ENCODE peak calls at places on chromosome 12, in four cellular contexts. I is GM12878, O is HepG2, N is SK-N-SH. X is an unnamed sample.
A peak's percentile ranks its signal among the peaks of the same experiment; 100 is the strongest.

GRCh38 chr12:1737643-1738286 is 46.9 kb downstream of the ADIPOR2 start:
- DNase-seq in I (no peak), O (no peak), N (no peak), X (no peak)

GRCh38 chr12:75568387-75568786 is 57.0 kb upstream of the KRR1 start:
- DNase-seq in I (no peak), O (no peak), N (no peak), X (no peak)

GRCh38 chr12:103772367-103773108 is 68.5 kb downstream of the NT5DC3 start:
- DNase-seq in I (no peak), O (no peak), N (no peak), X (no peak)

GRCh38 chr12:79360269-79360668 is 330.5 kb downstream of the PAWR start:
- DNase-seq in I (no peak), O (no peak), N (peak; percentile 6), X (no peak)

GRCh38 chr12:28958553-28959195 is 190.4 kb upstream of the FAR2 start:
- DNase-seq in I (no peak), O (no peak), N (no peak), X (no peak)

GRCh38 chr12:64968989-64969819 is 144.8 kb downstream of the TBC1D30 start:
- DNase-seq in I (no peak), O (peak; percentile 5), N (no peak), X (peak; percentile 50)

GRCh38 chr12:32005496-32006125 is 46.4 kb downstream of the RESF1 start:
- DNase-seq in I (no peak), O (no peak), N (no peak), X (no peak)

GRCh38 chr12:13181375-13182070 is 15.0 kb upstream of the EMP1 start:
- DNase-seq in I (no peak), O (no peak), N (no peak), X (no peak)

GRCh38 chr12:94829552-94829951 is 173.9 kb downstream of the NDUFA12 start:
- DNase-seq in I (no peak), O (no peak), N (no peak), X (no peak)

GRCh38 chr12:116465892-116466291 is 93.3 kb upstream of the MAP1LC3B2 start:
- DNase-seq in I (no peak), O (no peak), N (no peak), X (no peak)

DNA sequence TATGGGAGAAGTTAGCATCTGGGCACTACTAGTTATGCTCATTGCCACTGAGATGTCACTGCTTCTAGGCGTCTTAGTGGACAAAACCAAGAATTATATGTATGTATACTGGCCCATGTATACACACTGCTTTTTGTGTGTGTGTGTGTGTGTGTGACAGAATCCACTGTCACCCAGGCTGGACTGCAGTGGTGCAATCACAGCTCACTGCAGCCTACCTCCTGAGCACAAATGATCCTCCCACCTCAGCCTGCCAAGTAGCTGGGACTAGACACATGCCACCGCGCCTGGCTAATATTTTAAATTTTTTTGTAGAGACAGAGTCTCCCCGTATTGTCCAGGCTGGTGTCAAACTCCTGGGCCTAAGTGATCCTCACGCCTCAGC is 25.2 kb downstream of the LIMA1 start:
- DNase-seq in I (no peak), O (no peak), N (no peak), X (no peak)
- H3K4me2 ChIP-seq in I (no peak overlapping the region), O (no peak overlapping the region), N (peak overlapping the region; percentile 54), X (peak overlapping the region; percentile 63)

DNA sequence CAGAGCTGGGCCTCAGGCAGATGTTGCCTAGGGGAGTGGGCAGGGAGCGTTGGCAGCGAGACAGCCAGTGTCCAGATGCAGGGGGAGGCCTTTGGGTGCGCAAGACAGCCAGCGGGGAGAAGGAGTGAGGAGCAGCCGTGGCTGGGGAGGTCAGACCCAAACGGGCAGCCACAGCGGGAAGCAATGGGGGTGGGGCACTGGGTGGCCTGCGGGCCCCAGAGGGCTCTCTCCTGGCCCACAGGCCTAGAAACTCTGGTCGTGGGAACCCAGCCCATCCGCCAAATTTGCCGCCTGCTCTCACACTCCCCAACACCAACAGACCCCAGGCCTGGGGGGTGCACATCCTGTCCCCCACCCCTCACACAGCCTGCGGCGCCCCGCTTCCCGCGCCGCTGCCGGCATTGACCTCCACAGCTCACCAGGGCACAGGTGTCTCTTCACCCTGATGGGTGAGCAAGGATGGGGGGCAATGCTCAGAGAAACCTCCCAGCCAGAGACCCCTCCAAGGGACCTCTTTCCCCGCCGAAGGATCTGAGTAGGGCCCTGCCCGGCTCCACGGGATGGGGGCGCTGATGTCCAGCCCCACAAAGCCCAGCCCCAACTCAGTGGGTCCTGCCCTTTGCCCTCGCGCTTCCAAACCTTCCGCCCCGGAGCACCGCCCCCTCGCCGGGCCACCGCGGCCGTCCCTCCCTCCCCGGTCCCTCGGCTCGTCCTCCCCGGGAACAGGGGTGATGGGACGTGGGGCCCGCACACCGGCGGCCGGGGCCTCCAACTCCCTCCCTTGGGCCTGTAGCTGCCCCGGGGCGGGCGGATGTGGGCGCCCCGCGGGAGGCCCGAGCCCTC is 781 bp downstream of the HDAC7 start:
- DNase-seq in I (no peak), O (peak; percentile 50), N (peak; percentile 88), X (peak; percentile 65)
- TF ChIP-seq PBX3 in I (no peak), O (no peak), N (no peak), X (no peak)

GRCh38 chr12:56186957-56187356 is 2.3 kb downstream of the SMARCC2 start:
- DNase-seq in I (no peak), O (no peak), N (no peak), X (no peak)
- H3K4me2 ChIP-seq in I (peak overlapping the region; percentile 72), O (peak overlapping the region; percentile 82), N (peak overlapping the region; percentile 85), X (peak overlapping the region; percentile 99)

GRCh38 chr12:122533841-122534240 is 6.8 kb downstream of the KNTC1 start:
- DNase-seq in I (no peak), O (no peak), N (no peak), X (no peak)
- TF ChIP-seq PBX3 in I (no peak), O (no peak), N (no peak), X (no peak)

GRCh38 chr12:48037267-48037915 is 33.1 kb upstream of the COL2A1 start:
- DNase-seq in I (no peak), O (peak; percentile 52), N (no peak), X (no peak)
- H3K4me2 ChIP-seq in I (no peak overlapping the region), O (peak overlapping the region; percentile 71), N (no peak overlapping the region), X (no peak overlapping the region)

X was measured in A549.